ENCODE peak calls at places on chromosomes 12 and 14, in six cellular contexts. One of them, this sample, is unnamed.

GRCh38 chr12:112183141-112183581 is 57.8 kb downstream of the TRAFD1 start:
- DNase-seq in adipocyte: peak
- DNase-seq in fibroblast of lung: peak
- DNase-seq in IMR-90: peak
- DNase-seq in colonic mucosa: no peak
- DNase-seq in MM.1S: no peak
- DNase-seq in this sample: peak

GRCh38 chr14:38951451-38951850 is 151.6 kb downstream of the SEC23A start:
- DNase-seq in fibroblast of lung: peak
- DNase-seq in MM.1S: no peak
- DNase-seq in colonic mucosa: no peak
- DNase-seq in IMR-90: peak
- DNase-seq in adipocyte: peak
- DNase-seq in this sample: peak

GRCh38 chr14:92510972-92511371 is 2.6 kb upstream of the RIN3 start:
- DNase-seq in IMR-90: no peak
- DNase-seq in MM.1S: no peak
- DNase-seq in colonic mucosa: no peak
- DNase-seq in fibroblast of lung: no peak
- DNase-seq in adipocyte: no peak
- DNase-seq in this sample: no peak

GRCh38 chr14:88168498-88169165 is 154.4 kb downstream of the KCNK10 start:
- DNase-seq in fibroblast of lung: peak
- DNase-seq in MM.1S: peak
- DNase-seq in adipocyte: peak
- DNase-seq in IMR-90: peak
- DNase-seq in colonic mucosa: peak
- DNase-seq in this sample: peak

GRCh38 chr12:109302358-109302757 is 6.7 kb downstream of the FOXN4 start:
- DNase-seq in adipocyte: no peak
- DNase-seq in colonic mucosa: no peak
- DNase-seq in fibroblast of lung: no peak
- DNase-seq in MM.1S: peak
- DNase-seq in IMR-90: no peak
- DNase-seq in this sample: peak

GRCh38 chr14:44657688-44658388 is 150.8 kb upstream of the FSCB start:
- DNase-seq in IMR-90: peak
- DNase-seq in MM.1S: peak
- DNase-seq in fibroblast of lung: peak
- DNase-seq in adipocyte: peak
- DNase-seq in colonic mucosa: no peak
- DNase-seq in this sample: peak

GRCh38 chr14:92317511-92317910 is 5.5 kb upstream of the SLC24A4 start:
- DNase-seq in colonic mucosa: no peak
- DNase-seq in fibroblast of lung: peak
- DNase-seq in adipocyte: no peak
- DNase-seq in IMR-90: peak
- DNase-seq in MM.1S: no peak
- DNase-seq in this sample: peak

GRCh38 chr12:108375986-108376663 is 37.0 kb upstream of the CMKLR1 start:
- DNase-seq in MM.1S: no peak
- DNase-seq in IMR-90: no peak
- DNase-seq in fibroblast of lung: peak
- DNase-seq in colonic mucosa: no peak
- DNase-seq in adipocyte: no peak
- DNase-seq in this sample: peak

GRCh38 chr14:77026166-77026929 is 2.2 kb downstream of the IRF2BPL start:
- DNase-seq in fibroblast of lung: peak
- DNase-seq in colonic mucosa: no peak
- DNase-seq in adipocyte: peak
- DNase-seq in MM.1S: no peak
- DNase-seq in IMR-90: peak
- DNase-seq in this sample: peak
- H3K4me3 ChIP-seq in fibroblast of lung: peak
- H3K4me3 ChIP-seq in colonic mucosa: peak
- H3K4me3 ChIP-seq in adipocyte: peak
- H3K4me3 ChIP-seq in MM.1S: peak
- H3K4me3 ChIP-seq in IMR-90: peak
- H3K4me3 ChIP-seq in this sample: peak

GRCh38 chr14:68543516-68543915 is 249.4 kb downstream of the ZFP36L1 start:
- DNase-seq in adipocyte: no peak
- DNase-seq in fibroblast of lung: no peak
- DNase-seq in IMR-90: no peak
- DNase-seq in MM.1S: no peak
- DNase-seq in colonic mucosa: no peak
- DNase-seq in this sample: no peak
- H3K9ac ChIP-seq in adipocyte: peak
- H3K9ac ChIP-seq in fibroblast of lung: no peak
- H3K9ac ChIP-seq in IMR-90: no peak
- H3K9ac ChIP-seq in MM.1S: no peak
- H3K9ac ChIP-seq in colonic mucosa: no peak
- H3K9ac ChIP-seq in this sample: peak

GRCh38 chr12:53985358-53985899 is 483 bp downstream of the HOXC10 start:
- DNase-seq in fibroblast of lung: no peak
- DNase-seq in MM.1S: no peak
- DNase-seq in adipocyte: no peak
- DNase-seq in IMR-90: no peak
- DNase-seq in colonic mucosa: no peak
- DNase-seq in this sample: no peak
- H3K4me3 ChIP-seq in fibroblast of lung: no peak
- H3K4me3 ChIP-seq in MM.1S: no peak
- H3K4me3 ChIP-seq in adipocyte: peak
- H3K4me3 ChIP-seq in IMR-90: no peak
- H3K4me3 ChIP-seq in colonic mucosa: no peak
- H3K4me3 ChIP-seq in this sample: no peak

DNA sequence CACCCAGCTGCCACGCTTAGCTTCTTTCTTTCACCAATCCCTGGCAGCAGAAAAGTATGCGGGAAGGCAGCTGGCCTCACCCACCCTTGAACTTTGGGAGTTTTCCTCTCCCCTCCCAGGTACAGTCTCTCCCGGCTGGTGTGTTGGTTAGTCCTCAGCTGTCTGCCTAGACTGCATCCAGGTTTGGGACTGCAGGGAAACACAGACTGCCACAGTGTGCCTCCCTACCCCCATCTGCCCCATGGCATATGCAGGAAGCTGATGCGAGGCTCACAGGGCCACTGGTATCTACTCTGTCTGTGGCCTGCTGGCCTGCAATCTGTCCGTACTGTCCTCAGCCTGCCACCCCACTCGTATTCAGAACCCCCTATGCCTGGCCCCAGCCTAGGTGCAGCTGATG is 2.1 kb downstream of the CD9 start:
- DNase-seq in adipocyte: no peak
- DNase-seq in MM.1S: no peak
- DNase-seq in colonic mucosa: peak
- DNase-seq in IMR-90: no peak
- DNase-seq in fibroblast of lung: no peak
- DNase-seq in this sample: no peak
- H3K9ac ChIP-seq in adipocyte: no peak
- H3K9ac ChIP-seq in MM.1S: no peak
- H3K9ac ChIP-seq in colonic mucosa: peak
- H3K9ac ChIP-seq in IMR-90: no peak
- H3K9ac ChIP-seq in fibroblast of lung: no peak
- H3K9ac ChIP-seq in this sample: peak

DNA sequence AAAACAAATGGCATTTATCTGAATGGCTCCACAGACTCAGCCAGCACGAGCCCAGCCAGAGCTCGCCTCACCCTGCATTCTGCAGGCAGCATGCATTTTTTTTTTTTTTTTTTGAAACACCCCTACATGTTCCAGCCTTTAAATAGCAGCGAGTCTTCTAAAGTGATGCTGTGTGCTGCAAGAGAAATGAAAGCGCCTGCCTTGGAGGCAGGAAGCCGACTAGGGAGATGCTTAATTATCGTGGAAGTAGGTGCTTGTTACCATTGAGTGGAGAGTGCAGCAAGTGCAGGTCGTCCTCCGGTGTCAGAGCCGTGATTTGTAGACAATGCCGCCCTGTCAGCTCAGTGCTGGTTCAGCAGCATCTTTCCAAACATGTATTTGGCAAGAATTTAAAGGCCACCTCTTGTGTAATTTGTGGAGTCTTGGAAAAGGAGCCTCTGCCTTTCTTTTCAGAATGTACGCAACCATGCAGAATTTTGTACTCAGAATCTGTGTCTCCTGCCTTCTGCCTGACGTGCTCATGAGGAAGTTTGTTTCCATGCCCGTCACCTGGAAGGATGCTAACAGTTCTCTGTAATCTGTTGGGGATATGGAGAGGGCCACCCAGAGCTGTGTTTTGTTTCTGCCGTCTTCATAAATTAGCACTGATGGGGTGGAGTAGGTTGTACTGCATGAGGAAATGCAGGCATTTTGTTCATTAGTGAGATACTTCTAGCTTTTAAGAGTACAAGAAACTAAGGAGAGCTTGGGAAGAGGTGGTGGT is 345.9 kb upstream of the RGS6 start:
- DNase-seq in IMR-90: peak
- DNase-seq in MM.1S: no peak
- DNase-seq in adipocyte: peak
- DNase-seq in fibroblast of lung: peak
- DNase-seq in colonic mucosa: no peak
- DNase-seq in this sample: peak
- H3K4me3 ChIP-seq in IMR-90: peak
- H3K4me3 ChIP-seq in MM.1S: no peak
- H3K4me3 ChIP-seq in adipocyte: peak
- H3K4me3 ChIP-seq in fibroblast of lung: peak
- H3K4me3 ChIP-seq in colonic mucosa: no peak
- H3K4me3 ChIP-seq in this sample: no peak

GRCh38 chr12:99960312-99960711 is 24.4 kb downstream of the ANKS1B start:
- DNase-seq in IMR-90: no peak
- DNase-seq in MM.1S: no peak
- DNase-seq in adipocyte: peak
- DNase-seq in colonic mucosa: no peak
- DNase-seq in fibroblast of lung: no peak
- DNase-seq in this sample: no peak

GRCh38 chr12:99954724-99955123 is 30.0 kb downstream of the ANKS1B start:
- DNase-seq in IMR-90: no peak
- DNase-seq in adipocyte: no peak
- DNase-seq in MM.1S: no peak
- DNase-seq in colonic mucosa: no peak
- DNase-seq in fibroblast of lung: no peak
- DNase-seq in this sample: no peak

GRCh38 chr12:99957866-99958466 is 26.8 kb downstream of the ANKS1B start:
- DNase-seq in fibroblast of lung: no peak
- DNase-seq in adipocyte: no peak
- DNase-seq in colonic mucosa: no peak
- DNase-seq in IMR-90: no peak
- DNase-seq in MM.1S: no peak
- DNase-seq in this sample: no peak

DNA sequence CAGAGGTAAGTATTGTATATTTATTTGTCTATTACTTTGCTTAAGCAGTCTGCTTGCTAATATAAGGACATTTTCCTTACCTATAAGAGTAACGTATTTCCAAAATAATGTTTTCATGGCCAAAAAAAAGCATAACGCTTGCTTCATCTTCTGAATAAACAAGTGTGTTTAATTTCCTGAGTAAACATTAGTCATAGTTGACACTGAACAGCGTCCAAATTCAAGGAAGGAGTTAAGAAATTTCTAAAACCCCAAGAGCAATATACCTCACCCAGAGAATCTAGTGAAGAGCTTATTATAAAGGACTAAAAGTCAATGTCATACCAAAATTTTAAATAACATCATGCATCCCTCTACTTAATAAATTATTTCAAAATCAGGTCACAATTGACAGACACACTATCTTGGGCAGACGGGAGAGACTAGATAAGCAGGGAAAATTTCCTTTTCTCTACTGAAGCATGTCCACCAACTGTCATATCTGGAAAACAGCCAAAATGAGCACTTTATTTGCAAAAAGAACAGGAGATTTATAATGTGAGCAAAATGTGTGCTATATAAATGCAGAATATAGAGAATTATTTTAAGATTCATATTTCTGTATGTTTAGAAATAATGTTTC is 25.1 kb downstream of the ANKS1B start:
- DNase-seq in fibroblast of lung: peak
- DNase-seq in IMR-90: no peak
- DNase-seq in colonic mucosa: no peak
- DNase-seq in MM.1S: no peak
- DNase-seq in adipocyte: peak
- DNase-seq in this sample: peak
- H3K9ac ChIP-seq in fibroblast of lung: no peak
- H3K9ac ChIP-seq in IMR-90: no peak
- H3K9ac ChIP-seq in colonic mucosa: no peak
- H3K9ac ChIP-seq in MM.1S: no peak
- H3K9ac ChIP-seq in adipocyte: peak
- H3K9ac ChIP-seq in this sample: no peak

DNA sequence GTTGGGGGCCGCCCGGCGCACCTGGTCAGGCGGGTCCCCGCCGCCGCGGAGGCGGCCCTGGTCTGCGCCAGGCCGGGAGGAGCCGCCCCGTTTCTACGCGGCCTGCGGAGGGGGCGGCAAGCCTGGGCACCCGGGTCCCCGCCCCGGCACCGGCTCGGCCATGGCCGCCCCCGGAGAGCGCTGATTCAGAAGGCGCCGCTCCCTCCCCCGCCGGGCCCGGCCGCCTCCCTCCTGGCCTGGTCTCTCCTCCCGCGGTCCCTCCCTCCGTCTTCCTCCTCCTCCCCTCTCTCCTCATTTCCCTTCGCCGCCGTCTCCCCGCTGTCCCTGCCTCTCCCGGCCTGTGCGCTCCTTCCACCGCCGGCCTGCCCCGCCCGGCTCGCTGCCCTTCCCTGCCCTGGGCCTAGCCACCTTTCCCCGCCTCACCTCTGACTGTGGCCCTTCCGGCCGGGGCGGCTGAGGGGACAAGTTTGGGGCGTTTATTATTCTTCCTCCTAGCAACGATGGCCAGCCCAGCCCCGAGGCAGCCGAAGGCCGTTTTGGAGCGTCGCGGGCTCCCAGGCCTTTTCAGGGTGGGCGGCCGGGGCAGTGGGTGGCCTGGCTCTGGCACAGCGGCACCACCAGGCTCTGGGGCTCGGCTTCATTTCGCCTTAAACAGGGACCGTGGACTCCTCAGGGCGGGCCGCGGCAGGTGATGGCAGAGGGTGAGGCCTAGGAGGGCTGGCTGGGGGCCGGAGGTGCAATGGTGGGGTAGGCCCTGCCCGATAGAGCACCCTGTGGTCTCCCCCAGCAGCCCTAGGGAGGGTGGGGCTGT is 768 bp downstream of the CEP170B start:
- DNase-seq in MM.1S: no peak
- DNase-seq in fibroblast of lung: peak
- DNase-seq in IMR-90: peak
- DNase-seq in colonic mucosa: peak
- DNase-seq in adipocyte: peak
- DNase-seq in this sample: peak
- H3K4me3 ChIP-seq in MM.1S: peak
- H3K4me3 ChIP-seq in fibroblast of lung: peak
- H3K4me3 ChIP-seq in IMR-90: peak
- H3K4me3 ChIP-seq in colonic mucosa: peak
- H3K4me3 ChIP-seq in adipocyte: peak
- H3K4me3 ChIP-seq in this sample: peak

This sample was measured in mammary epithelial cell.